ENCODE peak calls at places on chromosome 4, in six cellular contexts. One of them, this sample, is unnamed.

GRCh38 chr4:70269674-70270073 is 27.3 kb downstream of the CSN3 start:
- DNase-seq in brain microvascular endothelial cell: no peak
- DNase-seq in tibial nerve: no peak
- DNase-seq in stomach: no peak
- DNase-seq in thoracic aorta: no peak
- DNase-seq in left ventricle myocardium inferior: no peak
- DNase-seq in this sample: no peak

GRCh38 chr4:7333024-7333780 is 101.5 kb downstream of the PSAPL1 start:
- DNase-seq in stomach: no peak
- DNase-seq in tibial nerve: no peak
- DNase-seq in brain microvascular endothelial cell: no peak
- DNase-seq in thoracic aorta: no peak
- DNase-seq in left ventricle myocardium inferior: peak
- DNase-seq in this sample: no peak

GRCh38 chr4:57442834-57443291 is 332.7 kb upstream of the IGFBP7 start:
- DNase-seq in brain microvascular endothelial cell: peak
- DNase-seq in stomach: peak
- DNase-seq in left ventricle myocardium inferior: peak
- DNase-seq in thoracic aorta: no peak
- DNase-seq in tibial nerve: no peak
- DNase-seq in this sample: no peak

GRCh38 chr4:112938461-112939058 is 110.9 kb upstream of the ANK2 start:
- DNase-seq in stomach: no peak
- DNase-seq in tibial nerve: no peak
- DNase-seq in thoracic aorta: no peak
- DNase-seq in brain microvascular endothelial cell: peak
- DNase-seq in left ventricle myocardium inferior: no peak
- DNase-seq in this sample: no peak

GRCh38 chr4:148004228-148004813 is 272.4 kb downstream of the ARHGAP10 start:
- DNase-seq in stomach: no peak
- DNase-seq in brain microvascular endothelial cell: no peak
- DNase-seq in tibial nerve: peak
- DNase-seq in left ventricle myocardium inferior: peak
- DNase-seq in thoracic aorta: no peak
- DNase-seq in this sample: no peak

GRCh38 chr4:1968667-1969295 is 40.0 kb downstream of the NELFA start:
- DNase-seq in thoracic aorta: no peak
- DNase-seq in brain microvascular endothelial cell: no peak
- DNase-seq in tibial nerve: no peak
- DNase-seq in left ventricle myocardium inferior: no peak
- DNase-seq in stomach: no peak
- DNase-seq in this sample: no peak

GRCh38 chr4:2244947-2245786 is 3.2 kb upstream of the HAUS3 start:
- DNase-seq in thoracic aorta: no peak
- DNase-seq in stomach: no peak
- DNase-seq in left ventricle myocardium inferior: peak
- DNase-seq in brain microvascular endothelial cell: no peak
- DNase-seq in tibial nerve: no peak
- DNase-seq in this sample: no peak

GRCh38 chr4:68074397-68074796 is 55.3 kb downstream of the TMPRSS11F start:
- DNase-seq in tibial nerve: no peak
- DNase-seq in thoracic aorta: no peak
- DNase-seq in brain microvascular endothelial cell: no peak
- DNase-seq in stomach: no peak
- DNase-seq in left ventricle myocardium inferior: no peak
- DNase-seq in this sample: no peak

GRCh38 chr4:113646456-113646809 is 115.1 kb downstream of the CAMK2D start:
- DNase-seq in brain microvascular endothelial cell: no peak
- DNase-seq in left ventricle myocardium inferior: no peak
- DNase-seq in tibial nerve: no peak
- DNase-seq in thoracic aorta: no peak
- DNase-seq in stomach: no peak
- DNase-seq in this sample: no peak

GRCh38 chr4:107167051-107167450 is 130.9 kb upstream of the DKK2 start:
- DNase-seq in brain microvascular endothelial cell: no peak
- DNase-seq in stomach: no peak
- DNase-seq in thoracic aorta: no peak
- DNase-seq in tibial nerve: no peak
- DNase-seq in left ventricle myocardium inferior: no peak
- DNase-seq in this sample: no peak

GRCh38 chr4:124334119-124334518 is 378.4 kb downstream of the ANKRD50 start:
- DNase-seq in thoracic aorta: no peak
- DNase-seq in stomach: no peak
- DNase-seq in brain microvascular endothelial cell: peak
- DNase-seq in left ventricle myocardium inferior: no peak
- DNase-seq in tibial nerve: no peak
- DNase-seq in this sample: no peak

GRCh38 chr4:143338313-143338712 is 1.6 kb downstream of the GAB1 start:
- DNase-seq in brain microvascular endothelial cell: no peak
- DNase-seq in thoracic aorta: no peak
- DNase-seq in left ventricle myocardium inferior: no peak
- DNase-seq in stomach: no peak
- DNase-seq in tibial nerve: no peak
- DNase-seq in this sample: no peak

GRCh38 chr4:37749398-37749988 is 63.3 kb upstream of the RELL1 start:
- DNase-seq in thoracic aorta: no peak
- DNase-seq in brain microvascular endothelial cell: no peak
- DNase-seq in left ventricle myocardium inferior: no peak
- DNase-seq in stomach: no peak
- DNase-seq in tibial nerve: no peak
- DNase-seq in this sample: no peak

GRCh38 chr4:112889619-112890294 is 159.7 kb upstream of the ANK2 start:
- DNase-seq in brain microvascular endothelial cell: peak
- DNase-seq in stomach: no peak
- DNase-seq in thoracic aorta: no peak
- DNase-seq in tibial nerve: no peak
- DNase-seq in left ventricle myocardium inferior: no peak
- DNase-seq in this sample: no peak

GRCh38 chr4:7384003-7384928 is 50.5 kb downstream of the PSAPL1 start:
- DNase-seq in brain microvascular endothelial cell: no peak
- DNase-seq in thoracic aorta: no peak
- DNase-seq in stomach: no peak
- DNase-seq in tibial nerve: no peak
- DNase-seq in left ventricle myocardium inferior: no peak
- DNase-seq in this sample: no peak

GRCh38 chr4:182179105-182179504 is 64.1 kb upstream of the TENM3 start:
- DNase-seq in left ventricle myocardium inferior: no peak
- DNase-seq in stomach: no peak
- DNase-seq in thoracic aorta: no peak
- DNase-seq in brain microvascular endothelial cell: peak
- DNase-seq in tibial nerve: no peak
- DNase-seq in this sample: no peak

GRCh38 chr4:3352918-3353594 is 60.2 kb downstream of the RGS12 start:
- DNase-seq in brain microvascular endothelial cell: no peak
- DNase-seq in thoracic aorta: no peak
- DNase-seq in tibial nerve: no peak
- DNase-seq in left ventricle myocardium inferior: no peak
- DNase-seq in stomach: no peak
- DNase-seq in this sample: peak

GRCh38 chr4:29326816-29327215 is 1393.4 kb upstream of the PCDH7 start:
- DNase-seq in left ventricle myocardium inferior: no peak
- DNase-seq in thoracic aorta: no peak
- DNase-seq in stomach: no peak
- DNase-seq in brain microvascular endothelial cell: no peak
- DNase-seq in tibial nerve: no peak
- DNase-seq in this sample: no peak

GRCh38 chr4:81207793-81208192 is 7.2 kb downstream of the PRKG2 start:
- DNase-seq in left ventricle myocardium inferior: no peak
- DNase-seq in thoracic aorta: no peak
- DNase-seq in tibial nerve: no peak
- DNase-seq in brain microvascular endothelial cell: peak
- DNase-seq in stomach: no peak
- DNase-seq in this sample: no peak

GRCh38 chr4:102143433-102143832 is 201.8 kb downstream of the SLC39A8 start:
- DNase-seq in stomach: no peak
- DNase-seq in thoracic aorta: no peak
- DNase-seq in tibial nerve: no peak
- DNase-seq in brain microvascular endothelial cell: no peak
- DNase-seq in left ventricle myocardium inferior: no peak
- DNase-seq in this sample: no peak

GRCh38 chr4:72352746-72353145 is 216.3 kb downstream of the ADAMTS3 start:
- DNase-seq in thoracic aorta: no peak
- DNase-seq in left ventricle myocardium inferior: no peak
- DNase-seq in brain microvascular endothelial cell: no peak
- DNase-seq in tibial nerve: no peak
- DNase-seq in stomach: no peak
- DNase-seq in this sample: no peak

GRCh38 chr4:189090174-189090814 is 850.4 kb upstream of the FRG1 start:
- DNase-seq in thoracic aorta: no peak
- DNase-seq in tibial nerve: no peak
- DNase-seq in left ventricle myocardium inferior: no peak
- DNase-seq in brain microvascular endothelial cell: peak
- DNase-seq in stomach: no peak
- DNase-seq in this sample: no peak

GRCh38 chr4:140743194-140743931 is 12.8 kb downstream of the TBC1D9 start:
- DNase-seq in tibial nerve: no peak
- DNase-seq in left ventricle myocardium inferior: no peak
- DNase-seq in thoracic aorta: no peak
- DNase-seq in stomach: no peak
- DNase-seq in brain microvascular endothelial cell: no peak
- DNase-seq in this sample: no peak
- H3K27ac ChIP-seq in tibial nerve: no peak
- H3K27ac ChIP-seq in left ventricle myocardium inferior: peak
- H3K27ac ChIP-seq in thoracic aorta: no peak
- H3K27ac ChIP-seq in stomach: no peak
- H3K27ac ChIP-seq in brain microvascular endothelial cell: no peak
- H3K27ac ChIP-seq in this sample: no peak

DNA sequence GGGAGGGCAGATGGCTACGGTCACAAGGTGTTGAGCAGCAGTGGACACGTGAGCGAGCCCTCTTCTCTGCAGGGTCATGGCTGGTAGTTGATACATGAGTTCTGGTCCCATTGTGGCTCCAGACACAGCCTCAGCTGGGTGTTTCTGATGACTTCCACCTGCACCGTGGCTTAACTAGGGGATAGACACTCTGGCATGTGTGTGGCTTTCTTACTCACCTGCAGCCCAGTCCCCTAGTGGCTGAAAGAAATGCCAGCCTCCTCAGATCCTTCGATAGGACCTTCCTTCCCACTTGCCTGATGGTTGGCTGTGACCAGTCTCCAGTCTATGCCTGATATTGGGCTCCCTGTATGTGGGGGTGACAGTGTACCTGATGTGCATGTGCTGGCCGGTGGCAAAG is 5.0 kb downstream of the GPR78 start:
- DNase-seq in thoracic aorta: no peak
- DNase-seq in stomach: no peak
- DNase-seq in tibial nerve: no peak
- DNase-seq in brain microvascular endothelial cell: no peak
- DNase-seq in left ventricle myocardium inferior: no peak
- DNase-seq in this sample: no peak
- TF ChIP-seq CTCF in thoracic aorta: no peak
- TF ChIP-seq CTCF in stomach: no peak
- TF ChIP-seq CTCF in tibial nerve: no peak
- TF ChIP-seq CTCF in brain microvascular endothelial cell: peak
- TF ChIP-seq CTCF in left ventricle myocardium inferior: no peak
- TF ChIP-seq CTCF in this sample: no peak

GRCh38 chr4:5435823-5436222 is 272.5 kb downstream of the EVC2 start:
- DNase-seq in tibial nerve: no peak
- DNase-seq in left ventricle myocardium inferior: no peak
- DNase-seq in brain microvascular endothelial cell: no peak
- DNase-seq in thoracic aorta: no peak
- DNase-seq in stomach: no peak
- DNase-seq in this sample: peak

GRCh38 chr4:5429747-5430146 is 278.6 kb downstream of the EVC2 start:
- DNase-seq in tibial nerve: no peak
- DNase-seq in left ventricle myocardium inferior: no peak
- DNase-seq in stomach: no peak
- DNase-seq in thoracic aorta: no peak
- DNase-seq in brain microvascular endothelial cell: no peak
- DNase-seq in this sample: no peak

GRCh38 chr4:5433196-5433595 is 275.2 kb downstream of the EVC2 start:
- DNase-seq in stomach: no peak
- DNase-seq in thoracic aorta: no peak
- DNase-seq in brain microvascular endothelial cell: no peak
- DNase-seq in left ventricle myocardium inferior: no peak
- DNase-seq in tibial nerve: no peak
- DNase-seq in this sample: no peak

GRCh38 chr4:5435201-5435600 is 273.2 kb downstream of the EVC2 start:
- DNase-seq in stomach: no peak
- DNase-seq in left ventricle myocardium inferior: no peak
- DNase-seq in brain microvascular endothelial cell: no peak
- DNase-seq in thoracic aorta: no peak
- DNase-seq in tibial nerve: no peak
- DNase-seq in this sample: no peak
- H3K27ac ChIP-seq in stomach: no peak
- H3K27ac ChIP-seq in left ventricle myocardium inferior: no peak
- H3K27ac ChIP-seq in brain microvascular endothelial cell: no peak
- H3K27ac ChIP-seq in thoracic aorta: no peak
- H3K27ac ChIP-seq in tibial nerve: no peak
- H3K27ac ChIP-seq in this sample: no peak

DNA sequence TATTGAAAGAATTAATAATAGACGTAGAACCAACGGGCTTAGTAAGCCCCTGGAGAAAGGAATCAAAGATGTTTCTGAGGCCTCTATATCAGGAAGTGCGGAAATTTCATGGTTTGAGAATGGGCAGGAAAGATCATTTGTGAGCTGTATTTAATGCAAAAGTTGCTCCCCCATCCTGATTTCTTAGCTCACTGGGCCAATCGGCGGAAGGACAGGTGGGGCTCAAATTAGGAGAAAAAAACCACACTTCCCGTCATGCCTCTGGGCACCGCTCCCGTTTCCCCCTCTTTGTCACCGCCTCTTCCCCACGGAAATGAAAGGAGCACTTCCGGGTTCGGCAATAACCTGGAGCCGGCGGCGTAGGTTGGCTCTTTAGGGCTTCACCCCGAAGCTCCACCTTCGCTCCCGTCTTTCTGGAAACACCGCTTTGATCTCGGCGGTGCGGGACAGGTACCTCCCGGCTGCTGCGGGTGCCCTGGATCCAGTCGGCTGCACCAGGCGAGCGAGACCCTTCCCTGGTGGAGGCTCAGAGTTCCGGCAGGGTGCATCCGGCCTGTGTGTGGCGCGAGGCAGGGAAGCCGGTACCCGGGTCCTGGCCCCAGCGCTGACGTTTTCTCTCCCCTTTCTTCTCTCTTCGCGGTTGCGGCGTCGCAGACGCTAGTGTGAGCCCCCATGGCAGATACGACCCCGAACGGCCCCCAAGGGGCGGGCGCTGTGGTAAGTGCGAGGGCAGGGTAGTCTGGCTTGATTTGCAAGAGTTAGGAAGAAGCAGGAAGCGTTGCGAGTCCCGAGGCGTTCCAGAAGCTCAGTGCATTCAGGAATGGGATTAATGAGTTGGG is at the start of gene TMEM33:
- DNase-seq in tibial nerve: peak
- DNase-seq in stomach: peak
- DNase-seq in brain microvascular endothelial cell: peak
- DNase-seq in thoracic aorta: peak
- DNase-seq in left ventricle myocardium inferior: peak
- DNase-seq in this sample: peak
- TF ChIP-seq CTCF in tibial nerve: peak
- TF ChIP-seq CTCF in stomach: no peak
- TF ChIP-seq CTCF in brain microvascular endothelial cell: peak
- TF ChIP-seq CTCF in thoracic aorta: peak
- TF ChIP-seq CTCF in left ventricle myocardium inferior: peak
- TF ChIP-seq CTCF in this sample: no peak

This sample was measured in esophagus muscularis mucosa.